ENCODE peak calls at places on chromosomes 4 and X, in ten cellular contexts. One of them, this sample, is unnamed.

GRCh38 chr4:117137143-117137542 is 51.8 kb upstream of the TRAM1L1 start:
- DNase-seq in HCT116: peak
- DNase-seq in activated naive CD4-positive, alpha-beta T cell treated with anti-CD3 and anti-CD28 coated beads, Interleukin-2, amount 10 ng/mL, durations not matched to agents 7 days and 5 days: no peak
- DNase-seq in osteocyte: no peak
- DNase-seq in germinal center: no peak
- DNase-seq in foreskin melanocyte: peak
- DNase-seq in activated CD4-positive, alpha-beta T cell treated with anti-CD3 and anti-CD28 coated beads, Interleukin-2, amount 50 U/mL, for 48 hours: no peak
- DNase-seq in NCI-H345: no peak
- DNase-seq in progenitor cell of endocrine pancreas: no peak
- DNase-seq in OCI-LY7: no peak
- DNase-seq in this sample: peak

GRCh38 chr4:43471950-43472349 is 579.4 kb downstream of the GRXCR1 start:
- DNase-seq in HCT116: no peak
- DNase-seq in activated naive CD4-positive, alpha-beta T cell treated with anti-CD3 and anti-CD28 coated beads, Interleukin-2, amount 10 ng/mL, durations not matched to agents 7 days and 5 days: no peak
- DNase-seq in osteocyte: no peak
- DNase-seq in germinal center: no peak
- DNase-seq in foreskin melanocyte: no peak
- DNase-seq in activated CD4-positive, alpha-beta T cell treated with anti-CD3 and anti-CD28 coated beads, Interleukin-2, amount 50 U/mL, for 48 hours: no peak
- DNase-seq in NCI-H345: no peak
- DNase-seq in progenitor cell of endocrine pancreas: no peak
- DNase-seq in OCI-LY7: no peak
- DNase-seq in this sample: no peak

GRCh38 chr4:158724647-158725046 is 1.5 kb upstream of the PPID start:
- DNase-seq in HCT116: no peak
- DNase-seq in activated naive CD4-positive, alpha-beta T cell treated with anti-CD3 and anti-CD28 coated beads, Interleukin-2, amount 10 ng/mL, durations not matched to agents 7 days and 5 days: no peak
- DNase-seq in osteocyte: no peak
- DNase-seq in germinal center: no peak
- DNase-seq in foreskin melanocyte: no peak
- DNase-seq in activated CD4-positive, alpha-beta T cell treated with anti-CD3 and anti-CD28 coated beads, Interleukin-2, amount 50 U/mL, for 48 hours: peak
- DNase-seq in NCI-H345: no peak
- DNase-seq in progenitor cell of endocrine pancreas: no peak
- DNase-seq in OCI-LY7: no peak
- DNase-seq in this sample: no peak

GRCh38 chrX:23883737-23884354 is 23.9 kb downstream of the APOO start:
- DNase-seq in HCT116: peak
- DNase-seq in activated naive CD4-positive, alpha-beta T cell treated with anti-CD3 and anti-CD28 coated beads, Interleukin-2, amount 10 ng/mL, durations not matched to agents 7 days and 5 days: no peak
- DNase-seq in osteocyte: no peak
- DNase-seq in germinal center: no peak
- DNase-seq in foreskin melanocyte: no peak
- DNase-seq in activated CD4-positive, alpha-beta T cell treated with anti-CD3 and anti-CD28 coated beads, Interleukin-2, amount 50 U/mL, for 48 hours: peak
- DNase-seq in NCI-H345: no peak
- DNase-seq in progenitor cell of endocrine pancreas: no peak
- DNase-seq in OCI-LY7: no peak
- DNase-seq in this sample: peak

GRCh38 chr4:143399113-143399949 is 62.7 kb downstream of the GAB1 start:
- DNase-seq in HCT116: peak
- DNase-seq in activated naive CD4-positive, alpha-beta T cell treated with anti-CD3 and anti-CD28 coated beads, Interleukin-2, amount 10 ng/mL, durations not matched to agents 7 days and 5 days: no peak
- DNase-seq in osteocyte: no peak
- DNase-seq in germinal center: no peak
- DNase-seq in foreskin melanocyte: peak
- DNase-seq in activated CD4-positive, alpha-beta T cell treated with anti-CD3 and anti-CD28 coated beads, Interleukin-2, amount 50 U/mL, for 48 hours: no peak
- DNase-seq in NCI-H345: peak
- DNase-seq in progenitor cell of endocrine pancreas: no peak
- DNase-seq in OCI-LY7: peak
- DNase-seq in this sample: no peak

GRCh38 chr4:146224331-146224966 is 10.1 kb downstream of the REELD1 start:
- DNase-seq in HCT116: no peak
- DNase-seq in activated naive CD4-positive, alpha-beta T cell treated with anti-CD3 and anti-CD28 coated beads, Interleukin-2, amount 10 ng/mL, durations not matched to agents 7 days and 5 days: no peak
- DNase-seq in osteocyte: no peak
- DNase-seq in germinal center: no peak
- DNase-seq in foreskin melanocyte: no peak
- DNase-seq in activated CD4-positive, alpha-beta T cell treated with anti-CD3 and anti-CD28 coated beads, Interleukin-2, amount 50 U/mL, for 48 hours: no peak
- DNase-seq in NCI-H345: no peak
- DNase-seq in progenitor cell of endocrine pancreas: no peak
- DNase-seq in OCI-LY7: peak
- DNase-seq in this sample: no peak

GRCh38 chrX:106927700-106928099 is 7.5 kb downstream of the CLDN2 start:
- DNase-seq in HCT116: no peak
- DNase-seq in activated naive CD4-positive, alpha-beta T cell treated with anti-CD3 and anti-CD28 coated beads, Interleukin-2, amount 10 ng/mL, durations not matched to agents 7 days and 5 days: no peak
- DNase-seq in osteocyte: no peak
- DNase-seq in germinal center: no peak
- DNase-seq in foreskin melanocyte: no peak
- DNase-seq in activated CD4-positive, alpha-beta T cell treated with anti-CD3 and anti-CD28 coated beads, Interleukin-2, amount 50 U/mL, for 48 hours: no peak
- DNase-seq in NCI-H345: no peak
- DNase-seq in progenitor cell of endocrine pancreas: no peak
- DNase-seq in OCI-LY7: no peak
- DNase-seq in this sample: no peak

GRCh38 chrX:134801267-134801666 is 143.0 kb upstream of the PLAC1 start:
- DNase-seq in HCT116: no peak
- DNase-seq in activated naive CD4-positive, alpha-beta T cell treated with anti-CD3 and anti-CD28 coated beads, Interleukin-2, amount 10 ng/mL, durations not matched to agents 7 days and 5 days: no peak
- DNase-seq in osteocyte: no peak
- DNase-seq in germinal center: no peak
- DNase-seq in foreskin melanocyte: no peak
- DNase-seq in activated CD4-positive, alpha-beta T cell treated with anti-CD3 and anti-CD28 coated beads, Interleukin-2, amount 50 U/mL, for 48 hours: no peak
- DNase-seq in NCI-H345: peak
- DNase-seq in progenitor cell of endocrine pancreas: no peak
- DNase-seq in OCI-LY7: no peak
- DNase-seq in this sample: no peak

GRCh38 chrX:149629730-149630387 is 1.7 kb downstream of the TMEM185A start:
- DNase-seq in HCT116: no peak
- DNase-seq in activated naive CD4-positive, alpha-beta T cell treated with anti-CD3 and anti-CD28 coated beads, Interleukin-2, amount 10 ng/mL, durations not matched to agents 7 days and 5 days: no peak
- DNase-seq in osteocyte: no peak
- DNase-seq in germinal center: no peak
- DNase-seq in foreskin melanocyte: no peak
- DNase-seq in activated CD4-positive, alpha-beta T cell treated with anti-CD3 and anti-CD28 coated beads, Interleukin-2, amount 50 U/mL, for 48 hours: no peak
- DNase-seq in NCI-H345: no peak
- DNase-seq in progenitor cell of endocrine pancreas: no peak
- DNase-seq in OCI-LY7: no peak
- DNase-seq in this sample: no peak

GRCh38 chr4:137707626-137708025 is 175.3 kb upstream of the PCDH18 start:
- DNase-seq in HCT116: no peak
- DNase-seq in activated naive CD4-positive, alpha-beta T cell treated with anti-CD3 and anti-CD28 coated beads, Interleukin-2, amount 10 ng/mL, durations not matched to agents 7 days and 5 days: no peak
- DNase-seq in osteocyte: no peak
- DNase-seq in germinal center: no peak
- DNase-seq in foreskin melanocyte: no peak
- DNase-seq in activated CD4-positive, alpha-beta T cell treated with anti-CD3 and anti-CD28 coated beads, Interleukin-2, amount 50 U/mL, for 48 hours: no peak
- DNase-seq in NCI-H345: no peak
- DNase-seq in progenitor cell of endocrine pancreas: no peak
- DNase-seq in OCI-LY7: no peak
- DNase-seq in this sample: no peak

GRCh38 chr4:26124753-26125236 is 196.0 kb upstream of the RBPJ start:
- DNase-seq in HCT116: peak
- DNase-seq in activated naive CD4-positive, alpha-beta T cell treated with anti-CD3 and anti-CD28 coated beads, Interleukin-2, amount 10 ng/mL, durations not matched to agents 7 days and 5 days: no peak
- DNase-seq in osteocyte: no peak
- DNase-seq in germinal center: no peak
- DNase-seq in foreskin melanocyte: no peak
- DNase-seq in activated CD4-positive, alpha-beta T cell treated with anti-CD3 and anti-CD28 coated beads, Interleukin-2, amount 50 U/mL, for 48 hours: no peak
- DNase-seq in NCI-H345: no peak
- DNase-seq in progenitor cell of endocrine pancreas: no peak
- DNase-seq in OCI-LY7: no peak
- DNase-seq in this sample: no peak

GRCh38 chr4:57119054-57119651 is 9.0 kb upstream of the IGFBP7 start:
- DNase-seq in HCT116: no peak
- DNase-seq in activated naive CD4-positive, alpha-beta T cell treated with anti-CD3 and anti-CD28 coated beads, Interleukin-2, amount 10 ng/mL, durations not matched to agents 7 days and 5 days: no peak
- DNase-seq in osteocyte: peak
- DNase-seq in germinal center: no peak
- DNase-seq in foreskin melanocyte: peak
- DNase-seq in activated CD4-positive, alpha-beta T cell treated with anti-CD3 and anti-CD28 coated beads, Interleukin-2, amount 50 U/mL, for 48 hours: no peak
- DNase-seq in NCI-H345: no peak
- DNase-seq in progenitor cell of endocrine pancreas: no peak
- DNase-seq in OCI-LY7: no peak
- DNase-seq in this sample: peak

GRCh38 chr4:106063009-106063408 is 167.7 kb downstream of the NPNT start:
- DNase-seq in HCT116: no peak
- DNase-seq in activated naive CD4-positive, alpha-beta T cell treated with anti-CD3 and anti-CD28 coated beads, Interleukin-2, amount 10 ng/mL, durations not matched to agents 7 days and 5 days: no peak
- DNase-seq in osteocyte: no peak
- DNase-seq in germinal center: no peak
- DNase-seq in foreskin melanocyte: no peak
- DNase-seq in activated CD4-positive, alpha-beta T cell treated with anti-CD3 and anti-CD28 coated beads, Interleukin-2, amount 50 U/mL, for 48 hours: no peak
- DNase-seq in NCI-H345: no peak
- DNase-seq in progenitor cell of endocrine pancreas: no peak
- DNase-seq in OCI-LY7: no peak
- DNase-seq in this sample: no peak

GRCh38 chr4:73867783-73868182 is 1.4 kb upstream of the CXCL1 start:
- DNase-seq in HCT116: peak
- DNase-seq in activated naive CD4-positive, alpha-beta T cell treated with anti-CD3 and anti-CD28 coated beads, Interleukin-2, amount 10 ng/mL, durations not matched to agents 7 days and 5 days: no peak
- DNase-seq in osteocyte: no peak
- DNase-seq in germinal center: no peak
- DNase-seq in foreskin melanocyte: no peak
- DNase-seq in activated CD4-positive, alpha-beta T cell treated with anti-CD3 and anti-CD28 coated beads, Interleukin-2, amount 50 U/mL, for 48 hours: no peak
- DNase-seq in NCI-H345: peak
- DNase-seq in progenitor cell of endocrine pancreas: no peak
- DNase-seq in OCI-LY7: no peak
- DNase-seq in this sample: no peak

GRCh38 chr4:99383833-99384392 is 31.4 kb upstream of the ADH1C start:
- DNase-seq in HCT116: no peak
- DNase-seq in activated naive CD4-positive, alpha-beta T cell treated with anti-CD3 and anti-CD28 coated beads, Interleukin-2, amount 10 ng/mL, durations not matched to agents 7 days and 5 days: no peak
- DNase-seq in osteocyte: no peak
- DNase-seq in germinal center: no peak
- DNase-seq in foreskin melanocyte: no peak
- DNase-seq in activated CD4-positive, alpha-beta T cell treated with anti-CD3 and anti-CD28 coated beads, Interleukin-2, amount 50 U/mL, for 48 hours: no peak
- DNase-seq in NCI-H345: no peak
- DNase-seq in progenitor cell of endocrine pancreas: no peak
- DNase-seq in OCI-LY7: no peak
- DNase-seq in this sample: no peak

GRCh38 chrX:41889317-41890025 is 33.9 kb downstream of the CASK start:
- DNase-seq in HCT116: peak
- DNase-seq in activated naive CD4-positive, alpha-beta T cell treated with anti-CD3 and anti-CD28 coated beads, Interleukin-2, amount 10 ng/mL, durations not matched to agents 7 days and 5 days: no peak
- DNase-seq in osteocyte: no peak
- DNase-seq in germinal center: no peak
- DNase-seq in foreskin melanocyte: no peak
- DNase-seq in activated CD4-positive, alpha-beta T cell treated with anti-CD3 and anti-CD28 coated beads, Interleukin-2, amount 50 U/mL, for 48 hours: no peak
- DNase-seq in NCI-H345: no peak
- DNase-seq in progenitor cell of endocrine pancreas: no peak
- DNase-seq in OCI-LY7: no peak
- DNase-seq in this sample: no peak

GRCh38 chrX:65744965-65745364 is 77.5 kb downstream of the MSN start:
- DNase-seq in HCT116: no peak
- DNase-seq in activated naive CD4-positive, alpha-beta T cell treated with anti-CD3 and anti-CD28 coated beads, Interleukin-2, amount 10 ng/mL, durations not matched to agents 7 days and 5 days: no peak
- DNase-seq in osteocyte: no peak
- DNase-seq in germinal center: no peak
- DNase-seq in foreskin melanocyte: peak
- DNase-seq in activated CD4-positive, alpha-beta T cell treated with anti-CD3 and anti-CD28 coated beads, Interleukin-2, amount 50 U/mL, for 48 hours: no peak
- DNase-seq in NCI-H345: no peak
- DNase-seq in progenitor cell of endocrine pancreas: no peak
- DNase-seq in OCI-LY7: no peak
- DNase-seq in this sample: no peak

GRCh38 chr4:160175064-160175643 is 1072.3 kb downstream of the RAPGEF2 start:
- DNase-seq in HCT116: peak
- DNase-seq in activated naive CD4-positive, alpha-beta T cell treated with anti-CD3 and anti-CD28 coated beads, Interleukin-2, amount 10 ng/mL, durations not matched to agents 7 days and 5 days: no peak
- DNase-seq in osteocyte: no peak
- DNase-seq in germinal center: no peak
- DNase-seq in foreskin melanocyte: no peak
- DNase-seq in activated CD4-positive, alpha-beta T cell treated with anti-CD3 and anti-CD28 coated beads, Interleukin-2, amount 50 U/mL, for 48 hours: no peak
- DNase-seq in NCI-H345: no peak
- DNase-seq in progenitor cell of endocrine pancreas: no peak
- DNase-seq in OCI-LY7: no peak
- DNase-seq in this sample: no peak

GRCh38 chrX:13667940-13668339 is 15.0 kb downstream of the TCEANC start:
- DNase-seq in HCT116: no peak
- DNase-seq in activated naive CD4-positive, alpha-beta T cell treated with anti-CD3 and anti-CD28 coated beads, Interleukin-2, amount 10 ng/mL, durations not matched to agents 7 days and 5 days: no peak
- DNase-seq in osteocyte: no peak
- DNase-seq in germinal center: no peak
- DNase-seq in foreskin melanocyte: no peak
- DNase-seq in activated CD4-positive, alpha-beta T cell treated with anti-CD3 and anti-CD28 coated beads, Interleukin-2, amount 50 U/mL, for 48 hours: no peak
- DNase-seq in NCI-H345: no peak
- DNase-seq in progenitor cell of endocrine pancreas: no peak
- DNase-seq in OCI-LY7: no peak
- DNase-seq in this sample: no peak

GRCh38 chrX:21972721-21973120 is 32.2 kb downstream of the SMS start:
- DNase-seq in HCT116: no peak
- DNase-seq in activated naive CD4-positive, alpha-beta T cell treated with anti-CD3 and anti-CD28 coated beads, Interleukin-2, amount 10 ng/mL, durations not matched to agents 7 days and 5 days: peak
- DNase-seq in osteocyte: no peak
- DNase-seq in germinal center: no peak
- DNase-seq in foreskin melanocyte: no peak
- DNase-seq in activated CD4-positive, alpha-beta T cell treated with anti-CD3 and anti-CD28 coated beads, Interleukin-2, amount 50 U/mL, for 48 hours: peak
- DNase-seq in NCI-H345: no peak
- DNase-seq in progenitor cell of endocrine pancreas: no peak
- DNase-seq in OCI-LY7: no peak
- DNase-seq in this sample: no peak

GRCh38 chr4:10083331-10083769 is 33.2 kb downstream of the WDR1 start:
- DNase-seq in HCT116: no peak
- DNase-seq in activated naive CD4-positive, alpha-beta T cell treated with anti-CD3 and anti-CD28 coated beads, Interleukin-2, amount 10 ng/mL, durations not matched to agents 7 days and 5 days: no peak
- DNase-seq in osteocyte: no peak
- DNase-seq in germinal center: no peak
- DNase-seq in foreskin melanocyte: no peak
- DNase-seq in activated CD4-positive, alpha-beta T cell treated with anti-CD3 and anti-CD28 coated beads, Interleukin-2, amount 50 U/mL, for 48 hours: no peak
- DNase-seq in NCI-H345: no peak
- DNase-seq in progenitor cell of endocrine pancreas: no peak
- DNase-seq in OCI-LY7: no peak
- DNase-seq in this sample: no peak

GRCh38 chr4:3417448-3417847 is 24.3 kb upstream of the HGFAC start:
- DNase-seq in HCT116: no peak
- DNase-seq in activated naive CD4-positive, alpha-beta T cell treated with anti-CD3 and anti-CD28 coated beads, Interleukin-2, amount 10 ng/mL, durations not matched to agents 7 days and 5 days: no peak
- DNase-seq in osteocyte: no peak
- DNase-seq in germinal center: no peak
- DNase-seq in foreskin melanocyte: no peak
- DNase-seq in activated CD4-positive, alpha-beta T cell treated with anti-CD3 and anti-CD28 coated beads, Interleukin-2, amount 50 U/mL, for 48 hours: no peak
- DNase-seq in NCI-H345: no peak
- DNase-seq in progenitor cell of endocrine pancreas: no peak
- DNase-seq in OCI-LY7: no peak
- DNase-seq in this sample: no peak